ENCODE peak calls at places on chromosome 19, in six cellular contexts. A, Z, G, I, F and E are unnamed samples.

GRCh38 chr19:45117167-45117594 is 24.2 kb downstream of the PPP1R37 start:
- DNase-seq in A (no peak), Z (no peak), G (no peak), I (no peak), F (peak; percentile 55), E (no peak)

GRCh38 chr19:39557791-39558622 is 18.0 kb upstream of the EID2 start:
- DNase-seq in A (no peak), Z (no peak), G (no peak), I (no peak), F (no peak), E (no peak)

GRCh38 chr19:50418186-50419021 is at the start of gene SPIB:
- DNase-seq in A (no peak), Z (no peak), G (no peak), I (peak; percentile 48), F (no peak), E (no peak)

GRCh38 chr19:56301886-56302620 is 12.6 kb downstream of the ZSCAN5A start:
- DNase-seq in A (no peak), Z (no peak), G (no peak), I (no peak), F (peak; percentile 14), E (no peak)

GRCh38 chr19:37936166-37936565 is 29.2 kb downstream of the SIPA1L3 start:
- DNase-seq in A (no peak), Z (no peak), G (peak; percentile 22), I (no peak), F (no peak), E (no peak)

GRCh38 chr19:11321206-11322126 is 18.0 kb downstream of the RAB3D start:
- DNase-seq in A (peak; percentile 54), Z (peak; percentile 12), G (no peak), I (no peak), F (no peak), E (no peak)

GRCh38 chr19:11296264-11296663 is 304 bp downstream of the TSPAN16 start:
- DNase-seq in A (peak; percentile 5), Z (peak; percentile 39), G (no peak), I (peak; percentile 62), F (no peak), E (no peak)

GRCh38 chr19:12721656-12722565 is 1.8 kb downstream of the TNPO2 start:
- DNase-seq in A (peak; percentile 83), Z (peak; percentile 69), G (peak; percentile 69), I (peak; percentile 88), F (peak; percentile 86), E (no peak)

GRCh38 chr19:45423589-45424190 is at the start of gene ERCC1:
- DNase-seq in A (peak; percentile 98), Z (peak; percentile 97), G (peak; percentile 100), I (peak; percentile 95), F (peak; percentile 97), E (peak; percentile 100)

GRCh38 chr19:52190679-52191293 is 934 bp downstream of the PPP2R1A start:
- DNase-seq in A (no peak), Z (peak; percentile 64), G (no peak), I (peak; percentile 74), F (peak; percentile 45), E (peak; percentile 42)
- H3K4me1 ChIP-seq in A (peaks cover 11% of the 10 kb centered on the region), Z (peaks cover 52% of the 10 kb centered on the region), G (peaks cover 55% of the 10 kb centered on the region), I (peaks cover 57% of the 10 kb centered on the region), F (peaks cover 8% of the 10 kb centered on the region), E (peaks cover 7% of the 10 kb centered on the region)

DNA sequence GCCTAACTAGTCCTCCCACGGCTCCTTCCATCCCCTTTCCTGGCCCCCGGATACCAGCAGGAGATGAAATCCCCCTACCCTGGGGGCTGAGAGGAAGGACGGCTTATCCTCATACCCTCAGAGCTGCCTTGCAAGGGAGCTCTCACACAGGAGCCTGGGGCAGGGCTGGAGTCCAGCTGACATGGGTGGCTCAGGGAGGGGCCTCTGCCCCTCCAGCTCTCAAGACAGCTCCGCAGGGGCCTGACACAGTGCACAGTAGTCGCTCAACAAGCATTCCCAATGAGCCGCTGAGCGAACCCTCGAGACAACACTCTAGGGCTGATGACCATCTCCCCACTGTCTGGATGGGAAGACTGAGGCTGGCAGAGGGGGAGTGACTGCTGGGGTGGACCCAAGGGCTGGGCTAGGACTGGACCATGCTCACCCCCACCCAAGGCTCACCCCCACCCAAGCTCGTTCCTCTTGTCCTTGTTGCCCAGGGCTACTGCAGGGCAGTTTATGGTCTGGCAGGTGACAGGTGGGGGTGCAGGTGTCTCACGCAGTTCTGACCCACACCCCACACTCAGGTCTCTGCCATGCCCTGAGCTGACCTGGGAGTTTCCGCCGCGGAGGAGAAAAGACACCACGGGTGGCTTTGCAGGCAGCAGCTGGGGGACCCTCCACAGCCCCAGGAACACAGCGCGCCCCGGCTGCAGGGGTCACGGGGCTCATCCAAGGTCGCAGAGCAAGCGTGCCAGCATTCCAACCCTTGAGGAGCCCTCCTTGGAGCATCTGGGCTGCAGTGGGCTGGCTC is 3.9 kb downstream of the ZBTB7A start:
- DNase-seq in A (peak; percentile 72), Z (no peak), G (no peak), I (peak; percentile 55), F (no peak), E (no peak)
- H3K4me1 ChIP-seq in A (peaks cover 58% of the 10 kb centered on the region), Z (peaks cover 58% of the 10 kb centered on the region), G (peaks cover 71% of the 10 kb centered on the region), I (peaks cover 64% of the 10 kb centered on the region), F (peaks cover 7% of the 10 kb centered on the region), E (peaks cover 12% of the 10 kb centered on the region)

DNA sequence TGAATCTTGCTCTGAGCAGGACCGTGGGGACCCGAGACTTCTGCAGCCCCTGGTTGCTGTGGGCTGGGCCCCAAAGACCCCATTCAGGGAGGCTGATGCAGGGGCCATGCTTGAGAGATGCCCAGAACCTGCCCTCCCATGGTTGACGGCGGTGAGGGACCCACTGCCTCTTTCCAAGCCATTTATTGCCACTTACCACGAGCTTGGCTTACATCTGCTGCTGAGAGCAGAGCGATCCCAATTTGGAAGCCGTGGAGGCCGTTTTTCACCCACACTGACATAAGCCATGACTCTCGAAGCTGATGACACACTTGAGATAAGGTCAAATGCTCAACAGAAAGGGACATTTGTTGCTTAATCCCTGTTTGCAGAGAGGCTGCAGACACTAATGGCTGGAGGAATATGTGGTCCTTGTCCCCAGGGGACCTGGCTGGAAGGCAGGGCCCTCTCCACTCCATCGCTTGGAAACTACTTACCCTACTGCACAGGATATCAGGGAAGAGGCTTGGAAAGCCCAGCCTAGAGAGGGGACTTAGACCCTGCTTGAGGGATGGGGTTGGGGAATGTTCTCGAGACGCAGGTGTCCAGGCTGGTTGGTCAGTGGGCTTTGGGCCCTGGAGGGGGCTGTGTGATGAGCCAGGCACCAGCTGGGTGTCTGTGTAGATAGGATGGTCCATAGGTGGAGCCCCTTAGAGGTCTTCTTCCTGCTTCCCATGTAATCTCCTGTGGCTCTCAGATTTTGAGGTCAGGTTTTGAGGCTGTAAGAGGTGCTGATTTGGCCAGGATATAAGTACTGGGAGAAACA is 15.3 kb downstream of the ZNF536 start:
- DNase-seq in A (no peak), Z (peak; percentile 40), G (no peak), I (no peak), F (no peak), E (no peak)
- H3K4me1 ChIP-seq in A (no peaks in the 10 kb centered on the region), Z (no peaks in the 10 kb centered on the region), G (no peaks in the 10 kb centered on the region), I (no peaks in the 10 kb centered on the region), F (no peaks in the 10 kb centered on the region), E (peaks cover 18% of the 10 kb centered on the region)

GRCh38 chr19:5138606-5139594 is 170.0 kb downstream of the KDM4B start:
- DNase-seq in A (peak; percentile 87), Z (peak; percentile 52), G (no peak), I (peak; percentile 66), F (peak; percentile 77), E (no peak)
- H3K4me1 ChIP-seq in A (no peaks in the 10 kb centered on the region), Z (peaks cover 4% of the 10 kb centered on the region), G (no peaks in the 10 kb centered on the region), I (no peaks in the 10 kb centered on the region), F (peaks cover 7% of the 10 kb centered on the region), E (no peaks in the 10 kb centered on the region)

DNA sequence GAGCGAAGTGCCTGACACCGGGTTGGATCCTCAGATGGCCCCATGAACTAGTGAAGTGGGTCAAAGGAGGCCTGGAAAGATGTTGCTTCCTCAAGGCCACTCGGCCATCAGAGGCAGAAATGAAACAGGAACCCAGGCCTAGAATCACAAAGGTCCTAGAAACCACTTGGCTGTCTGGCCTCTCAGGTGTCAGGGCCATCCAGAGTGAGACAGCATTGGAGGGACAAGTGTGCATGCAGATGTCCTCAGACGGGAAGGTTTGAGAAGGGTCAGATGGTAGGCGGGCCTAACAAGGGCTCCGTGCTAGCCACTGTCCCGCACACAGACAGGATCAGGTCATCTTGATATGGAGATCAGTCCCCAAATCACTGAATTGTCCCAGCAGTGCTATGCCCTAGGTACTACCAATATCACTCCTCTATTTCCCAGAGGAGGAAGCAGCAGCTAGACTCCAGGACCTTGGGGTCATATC is 14.3 kb downstream of the CCDC97 start:
- DNase-seq in A (peak; percentile 34), Z (no peak), G (no peak), I (peak; percentile 41), F (no peak), E (no peak)
- H3K4me1 ChIP-seq in A (peaks cover 56% of the 10 kb centered on the region), Z (peaks cover 79% of the 10 kb centered on the region), G (peaks cover 46% of the 10 kb centered on the region), I (peaks cover 59% of the 10 kb centered on the region), F (peaks cover 23% of the 10 kb centered on the region), E (no peaks in the 10 kb centered on the region)

GRCh38 chr19:16657384-16657783 is 2.6 kb downstream of the SMIM7 start:
- DNase-seq in A (no peak), Z (no peak), G (no peak), I (no peak), F (no peak), E (no peak)

GRCh38 chr19:16655727-16656126 is 4.2 kb downstream of the SMIM7 start:
- DNase-seq in A (no peak), Z (no peak), G (no peak), I (no peak), F (no peak), E (no peak)

GRCh38 chr19:16650821-16651220 is 9.1 kb downstream of the SMIM7 start:
- DNase-seq in A (no peak), Z (no peak), G (no peak), I (no peak), F (no peak), E (no peak)

GRCh38 chr19:16654621-16655020 is 5.3 kb downstream of the SMIM7 start:
- DNase-seq in A (no peak), Z (no peak), G (no peak), I (no peak), F (peak; percentile 58), E (no peak)

DNA sequence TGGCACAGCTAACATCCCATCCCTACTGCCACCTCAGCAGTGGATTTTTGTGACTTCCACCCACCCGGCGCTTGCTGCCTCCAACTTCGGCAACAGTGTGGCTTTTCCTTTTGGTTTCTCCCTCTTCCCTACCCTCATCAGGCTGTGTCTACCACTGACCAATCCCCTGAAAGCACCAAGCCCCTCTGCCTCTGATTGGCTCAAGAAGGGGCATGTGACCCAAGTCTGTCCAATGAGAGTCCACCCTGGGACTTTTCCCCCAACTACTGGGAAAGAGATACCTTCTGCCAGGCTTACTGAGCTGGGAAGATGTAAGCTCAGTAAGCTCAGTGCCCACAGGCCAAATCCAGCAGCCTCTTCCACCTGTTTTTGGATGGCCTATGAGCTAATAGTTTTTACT is 5.8 kb downstream of the SMIM7 start:
- DNase-seq in A (no peak), Z (no peak), G (no peak), I (no peak), F (peak; percentile 48), E (peak; percentile 24)
- H3K4me1 ChIP-seq in A (peaks cover 6% of the 10 kb centered on the region), Z (peaks cover 23% of the 10 kb centered on the region), G (peaks cover 23% of the 10 kb centered on the region), I (peaks cover 36% of the 10 kb centered on the region), F (peaks cover 7% of the 10 kb centered on the region), E (no peaks in the 10 kb centered on the region)

GRCh38 chr19:31346184-31346583 is 3.1 kb downstream of the TSHZ3 start:
- DNase-seq in A (no peak), Z (no peak), G (no peak), I (no peak), F (no peak), E (no peak)
- H3K4me1 ChIP-seq in A (no peaks in the 10 kb centered on the region), Z (no peaks in the 10 kb centered on the region), G (peaks cover 10% of the 10 kb centered on the region), I (no peaks in the 10 kb centered on the region), F (peaks cover 40% of the 10 kb centered on the region), E (peaks cover 3% of the 10 kb centered on the region)